ENCODE peak calls at places on chromosomes 5 and 9, in six cellular contexts. One of them, this sample, is unnamed.
A peak's percentile ranks its signal among the peaks of the same experiment; 100 is the strongest.

GRCh38 chr5:132162945-132163344 is 64.7 kb downstream of the P4HA2 start:
- DNase-seq in neural progenitor cell: no peak
- DNase-seq in GM23248: no peak
- DNase-seq in PC-3: no peak
- DNase-seq in HCT116: no peak
- DNase-seq in hepatocyte: no peak
- DNase-seq in this sample: no peak

GRCh38 chr5:159768243-159768642 is 148.0 kb upstream of the ADRA1B start:
- DNase-seq in neural progenitor cell: peak; percentile 82
- DNase-seq in GM23248: peak; percentile 40
- DNase-seq in PC-3: no peak
- DNase-seq in HCT116: no peak
- DNase-seq in hepatocyte: no peak
- DNase-seq in this sample: peak; percentile 93

GRCh38 chr5:179825655-179826182 is 5.0 kb downstream of the SQSTM1 start:
- DNase-seq in neural progenitor cell: no peak
- DNase-seq in GM23248: peak; percentile 41
- DNase-seq in PC-3: no peak
- DNase-seq in HCT116: no peak
- DNase-seq in hepatocyte: no peak
- DNase-seq in this sample: no peak

GRCh38 chr5:96657068-96657467 is 5.1 kb upstream of the CAST start:
- DNase-seq in neural progenitor cell: no peak
- DNase-seq in GM23248: peak; percentile 97
- DNase-seq in PC-3: peak; percentile 94
- DNase-seq in HCT116: peak; percentile 84
- DNase-seq in hepatocyte: peak; percentile 58
- DNase-seq in this sample: no peak

GRCh38 chr9:127974769-127975261 is 6.0 kb downstream of the EEIG1 start:
- DNase-seq in neural progenitor cell: peak; percentile 37
- DNase-seq in GM23248: peak; percentile 64
- DNase-seq in PC-3: no peak
- DNase-seq in HCT116: no peak
- DNase-seq in hepatocyte: no peak
- DNase-seq in this sample: no peak

GRCh38 chr9:112273826-112274225 is 59.6 kb downstream of the PTBP3 start:
- DNase-seq in neural progenitor cell: no peak
- DNase-seq in GM23248: no peak
- DNase-seq in PC-3: no peak
- DNase-seq in HCT116: no peak
- DNase-seq in hepatocyte: no peak
- DNase-seq in this sample: no peak

GRCh38 chr5:58294598-58295298 is 165.1 kb downstream of the PLK2 start:
- DNase-seq in neural progenitor cell: no peak
- DNase-seq in GM23248: peak; percentile 66
- DNase-seq in PC-3: peak; percentile 57
- DNase-seq in HCT116: no peak
- DNase-seq in hepatocyte: no peak
- DNase-seq in this sample: no peak

GRCh38 chr5:180717989-180718388 is 21.9 kb downstream of the OR2Y1 start:
- DNase-seq in neural progenitor cell: no peak
- DNase-seq in GM23248: no peak
- DNase-seq in PC-3: no peak
- DNase-seq in HCT116: no peak
- DNase-seq in hepatocyte: no peak
- DNase-seq in this sample: no peak

GRCh38 chr9:34493972-34494535 is 28.7 kb downstream of the ENHO start:
- DNase-seq in neural progenitor cell: peak; percentile 84
- DNase-seq in GM23248: peak; percentile 71
- DNase-seq in PC-3: peak; percentile 34
- DNase-seq in HCT116: no peak
- DNase-seq in hepatocyte: peak; percentile 79
- DNase-seq in this sample: peak; percentile 83

GRCh38 chr9:76913467-76913866 is 7.6 kb upstream of the PRUNE2 start:
- DNase-seq in neural progenitor cell: no peak
- DNase-seq in GM23248: no peak
- DNase-seq in PC-3: peak; percentile 74
- DNase-seq in HCT116: no peak
- DNase-seq in hepatocyte: no peak
- DNase-seq in this sample: no peak

GRCh38 chr5:8613078-8613685 is 744.2 kb downstream of the MTRR start:
- DNase-seq in neural progenitor cell: no peak
- DNase-seq in GM23248: no peak
- DNase-seq in PC-3: no peak
- DNase-seq in HCT116: no peak
- DNase-seq in hepatocyte: peak; percentile 29
- DNase-seq in this sample: no peak

GRCh38 chr9:92520837-92521236 is 15.0 kb downstream of the ECM2 start:
- DNase-seq in neural progenitor cell: no peak
- DNase-seq in GM23248: no peak
- DNase-seq in PC-3: no peak
- DNase-seq in HCT116: no peak
- DNase-seq in hepatocyte: no peak
- DNase-seq in this sample: no peak

GRCh38 chr5:150411245-150411979 is 1.3 kb downstream of the CD74 start:
- DNase-seq in neural progenitor cell: peak; percentile 21
- DNase-seq in GM23248: peak; percentile 23
- DNase-seq in PC-3: no peak
- DNase-seq in HCT116: no peak
- DNase-seq in hepatocyte: peak; percentile 34
- DNase-seq in this sample: peak; percentile 70

GRCh38 chr9:127129073-127129717 is 6.8 kb upstream of the ANGPTL2 start:
- DNase-seq in neural progenitor cell: no peak
- DNase-seq in GM23248: peak; percentile 51
- DNase-seq in PC-3: no peak
- DNase-seq in HCT116: no peak
- DNase-seq in hepatocyte: no peak
- DNase-seq in this sample: no peak

GRCh38 chr9:136650648-136651047 is 12.1 kb upstream of the EGFL7 start:
- DNase-seq in neural progenitor cell: no peak
- DNase-seq in GM23248: no peak
- DNase-seq in PC-3: no peak
- DNase-seq in HCT116: no peak
- DNase-seq in hepatocyte: no peak
- DNase-seq in this sample: no peak

GRCh38 chr5:104223885-104224773 is 661.5 kb upstream of the NUDT12 start:
- DNase-seq in neural progenitor cell: no peak
- DNase-seq in GM23248: no peak
- DNase-seq in PC-3: no peak
- DNase-seq in HCT116: no peak
- DNase-seq in hepatocyte: no peak
- DNase-seq in this sample: no peak

GRCh38 chr5:129031886-129032683 is 62.5 kb upstream of the ISOC1 start:
- DNase-seq in neural progenitor cell: no peak
- DNase-seq in GM23248: no peak
- DNase-seq in PC-3: no peak
- DNase-seq in HCT116: no peak
- DNase-seq in hepatocyte: no peak
- DNase-seq in this sample: no peak

GRCh38 chr9:125906144-125906543 is 159.0 kb downstream of the PBX3 start:
- DNase-seq in neural progenitor cell: no peak
- DNase-seq in GM23248: peak; percentile 77
- DNase-seq in PC-3: peak; percentile 29
- DNase-seq in HCT116: no peak
- DNase-seq in hepatocyte: no peak
- DNase-seq in this sample: no peak

DNA sequence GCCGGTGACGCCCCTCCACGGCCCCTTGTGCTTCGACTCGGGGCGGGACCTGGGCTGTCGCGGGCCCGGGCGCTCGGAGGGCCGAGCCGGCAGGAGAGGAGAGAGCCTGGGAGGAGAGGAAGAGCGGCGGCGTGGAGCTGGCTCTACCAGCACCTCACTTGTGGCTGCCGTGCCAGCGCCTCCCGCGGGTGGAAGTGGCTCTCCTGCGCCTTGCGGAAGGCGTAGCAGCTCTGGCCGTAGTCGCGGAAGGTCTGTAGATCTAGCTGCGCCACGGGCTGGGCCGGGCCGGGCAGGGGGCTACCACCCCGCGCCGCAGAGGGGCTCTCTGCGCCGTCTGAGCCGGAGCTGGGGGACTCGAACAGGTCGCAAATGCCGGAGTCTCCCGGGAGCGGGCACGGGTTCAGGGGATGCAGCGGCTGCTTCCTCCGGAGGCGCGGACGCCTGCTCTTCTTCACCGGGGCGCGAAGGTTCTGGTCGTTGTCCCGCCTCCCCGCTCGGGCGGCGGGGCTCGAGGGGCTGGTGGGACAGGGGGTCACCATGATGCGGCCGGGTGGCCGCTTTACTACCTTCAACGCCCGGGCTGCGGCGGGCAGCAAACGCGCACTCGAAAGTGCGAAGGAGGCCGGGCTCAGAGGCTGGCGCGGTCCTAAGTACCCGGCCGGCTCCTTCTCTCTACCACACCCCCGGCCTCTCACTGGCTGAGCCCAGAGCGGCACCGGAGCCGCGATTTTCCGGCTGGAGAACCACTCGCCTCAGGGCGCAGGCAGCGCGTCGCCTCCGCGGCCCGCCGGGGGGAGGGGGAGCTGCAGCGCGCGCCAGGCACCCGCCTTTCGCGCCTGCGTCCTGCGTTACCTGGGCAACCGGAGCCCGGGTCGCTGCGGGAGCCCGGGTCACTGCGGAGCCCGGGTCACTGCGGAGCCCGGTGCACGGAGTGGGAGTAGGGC is at the start of gene CCNO:
- DNase-seq in neural progenitor cell: peak; percentile 96
- DNase-seq in GM23248: peak; percentile 90
- DNase-seq in PC-3: peak; percentile 84
- DNase-seq in HCT116: peak; percentile 70
- DNase-seq in hepatocyte: peak; percentile 80
- DNase-seq in this sample: peak; percentile 93
- TF ChIP-seq EZH2 in neural progenitor cell: no peak
- TF ChIP-seq EZH2 in GM23248: no peak
- TF ChIP-seq EZH2 in PC-3: no peak
- TF ChIP-seq EZH2 in HCT116: no peak
- TF ChIP-seq EZH2 in hepatocyte: peak; percentile 28
- TF ChIP-seq EZH2 in this sample: peak; percentile 90

GRCh38 chr5:174532453-174533126 is 191.8 kb upstream of the MSX2 start:
- DNase-seq in neural progenitor cell: peak; percentile 89
- DNase-seq in GM23248: peak; percentile 96
- DNase-seq in PC-3: peak; percentile 92
- DNase-seq in HCT116: peak; percentile 91
- DNase-seq in hepatocyte: peak; percentile 93
- DNase-seq in this sample: peak; percentile 90
- H2AFZ ChIP-seq in neural progenitor cell: no peak overlapping the region
- H2AFZ ChIP-seq in GM23248: peak overlapping the region; percentile 64
- H2AFZ ChIP-seq in PC-3: peak overlapping the region; percentile 57
- H2AFZ ChIP-seq in HCT116: peak overlapping the region; percentile 89
- H2AFZ ChIP-seq in hepatocyte: no peak overlapping the region
- H2AFZ ChIP-seq in this sample: peak overlapping the region; percentile 2

GRCh38 chr5:59416441-59416840 is 477.1 kb downstream of the PDE4D start:
- DNase-seq in neural progenitor cell: no peak
- DNase-seq in GM23248: peak; percentile 53
- DNase-seq in PC-3: peak; percentile 32
- DNase-seq in HCT116: no peak
- DNase-seq in hepatocyte: no peak
- DNase-seq in this sample: no peak
- TF ChIP-seq EZH2phosphoT487 in neural progenitor cell: no peak
- TF ChIP-seq EZH2phosphoT487 in GM23248: no peak
- TF ChIP-seq EZH2phosphoT487 in PC-3: no peak
- TF ChIP-seq EZH2phosphoT487 in HCT116: no peak
- TF ChIP-seq EZH2phosphoT487 in hepatocyte: no peak
- TF ChIP-seq EZH2phosphoT487 in this sample: no peak

DNA sequence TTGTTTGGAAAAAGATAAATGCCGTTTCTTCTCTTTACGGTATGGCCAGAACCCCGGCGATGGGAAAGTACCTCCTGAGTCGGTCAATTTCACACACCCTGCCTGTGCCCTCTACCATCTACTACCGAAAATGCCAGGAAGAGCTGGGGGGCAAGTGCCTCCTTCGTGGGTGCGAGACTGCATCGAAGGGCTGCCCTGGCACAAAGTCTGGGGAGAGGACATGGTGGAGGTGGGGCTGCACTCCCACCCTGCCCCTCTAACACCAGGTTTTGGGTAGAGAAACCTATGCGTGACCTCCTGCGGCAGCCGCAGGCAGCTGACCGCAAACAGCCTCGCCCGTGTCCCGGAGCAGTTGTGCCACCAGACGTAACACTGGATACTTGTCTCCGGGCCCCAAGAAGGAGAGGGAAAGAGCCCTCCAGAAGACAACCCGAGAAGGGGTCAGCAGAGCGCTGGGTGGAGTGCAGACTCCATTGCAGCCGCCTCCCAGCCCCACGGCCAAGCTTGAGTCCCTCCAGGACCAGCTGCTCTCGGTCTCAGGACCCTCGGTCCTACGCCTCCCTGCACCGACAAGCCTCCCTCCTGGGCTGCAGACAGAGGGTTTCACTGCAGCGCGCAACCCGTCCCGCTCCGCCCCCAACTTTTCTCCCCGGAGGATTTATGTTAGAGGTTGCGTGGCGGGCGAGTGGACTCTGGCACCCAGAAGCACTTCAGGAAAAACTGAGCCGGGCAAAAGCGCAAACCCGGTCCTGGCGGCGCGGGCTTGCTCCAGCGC is 823 bp upstream of the PRDM6 start:
- DNase-seq in neural progenitor cell: peak; percentile 54
- DNase-seq in GM23248: peak; percentile 60
- DNase-seq in PC-3: no peak
- DNase-seq in HCT116: no peak
- DNase-seq in hepatocyte: peak; percentile 56
- DNase-seq in this sample: peak; percentile 45
- TF ChIP-seq EZH2 in neural progenitor cell: peak; percentile 92
- TF ChIP-seq EZH2 in GM23248: no peak
- TF ChIP-seq EZH2 in PC-3: no peak
- TF ChIP-seq EZH2 in HCT116: no peak
- TF ChIP-seq EZH2 in hepatocyte: no peak
- TF ChIP-seq EZH2 in this sample: peak; percentile 99

GRCh38 chr5:153711755-153712154 is 221.3 kb downstream of the GRIA1 start:
- DNase-seq in neural progenitor cell: no peak
- DNase-seq in GM23248: peak; percentile 30
- DNase-seq in PC-3: no peak
- DNase-seq in HCT116: no peak
- DNase-seq in hepatocyte: no peak
- DNase-seq in this sample: no peak

GRCh38 chr5:153712946-153713345 is 222.5 kb downstream of the GRIA1 start:
- DNase-seq in neural progenitor cell: no peak
- DNase-seq in GM23248: no peak
- DNase-seq in PC-3: no peak
- DNase-seq in HCT116: no peak
- DNase-seq in hepatocyte: no peak
- DNase-seq in this sample: no peak

GRCh38 chr5:153717287-153717686 is 226.8 kb downstream of the GRIA1 start:
- DNase-seq in neural progenitor cell: no peak
- DNase-seq in GM23248: no peak
- DNase-seq in PC-3: no peak
- DNase-seq in HCT116: no peak
- DNase-seq in hepatocyte: no peak
- DNase-seq in this sample: no peak

GRCh38 chr5:153714732-153715287 is 224.3 kb downstream of the GRIA1 start:
- DNase-seq in neural progenitor cell: no peak
- DNase-seq in GM23248: peak; percentile 66
- DNase-seq in PC-3: no peak
- DNase-seq in HCT116: no peak
- DNase-seq in hepatocyte: no peak
- DNase-seq in this sample: no peak

DNA sequence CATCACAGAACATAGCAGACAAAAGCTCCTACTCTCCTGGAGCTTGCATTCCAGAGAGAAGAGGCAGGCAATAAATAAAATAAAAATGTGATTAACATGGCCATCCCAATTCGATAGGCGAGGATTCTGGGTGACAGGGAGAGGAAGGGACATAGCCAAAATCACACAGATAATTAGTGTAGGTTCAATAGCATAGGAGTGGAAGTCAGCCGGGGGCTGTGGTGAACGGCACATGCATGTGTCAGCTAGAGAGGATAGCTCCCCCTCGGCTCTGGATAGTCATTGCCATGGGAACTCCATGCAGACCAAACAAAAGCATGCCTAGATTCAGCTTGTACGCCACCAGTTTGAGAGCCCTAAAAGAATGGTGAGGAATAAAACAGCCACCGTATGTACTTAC is 223.4 kb downstream of the GRIA1 start:
- DNase-seq in neural progenitor cell: no peak
- DNase-seq in GM23248: no peak
- DNase-seq in PC-3: no peak
- DNase-seq in HCT116: no peak
- DNase-seq in hepatocyte: no peak
- DNase-seq in this sample: peak; percentile 5
- H2AFZ ChIP-seq in neural progenitor cell: no peak overlapping the region
- H2AFZ ChIP-seq in GM23248: no peak overlapping the region
- H2AFZ ChIP-seq in PC-3: no peak overlapping the region
- H2AFZ ChIP-seq in HCT116: no peak overlapping the region
- H2AFZ ChIP-seq in hepatocyte: no peak overlapping the region
- H2AFZ ChIP-seq in this sample: no peak overlapping the region

This sample was measured in GM23338.